ENCODE peak calls at places on chromosomes 13 and 19, in eight cellular contexts. N is SK-N-SH, T is transverse colon, M is sigmoid colon, F is upper lobe of left lung, Q is tibial nerve, D is suprapubic skin, O is A549. I is an unnamed sample.

GRCh38 chr13:29858667-29859066 is 8.2 kb upstream of the UBL3 start:
- DNase-seq in T (no peak), D (no peak), M (no peak), N (no peak), O (no peak), F (no peak), Q (no peak), I (no peak)

GRCh38 chr13:94620286-94620896 is 18.7 kb downstream of the GPR180 start:
- DNase-seq in O (peak; percentile 45), F (no peak), N (peak; percentile 49), D (no peak), T (no peak), M (no peak), Q (no peak), I (no peak)

GRCh38 chr19:3893509-3894179 is 13.2 kb downstream of the ATCAY start:
- DNase-seq in Q (no peak), N (no peak), M (no peak), T (no peak), O (no peak), F (no peak), D (no peak), I (peak; percentile 51)

GRCh38 chr19:45485301-45486077 is 11.4 kb downstream of the RTN2 start:
- DNase-seq in F (peak; percentile 100), M (peak; percentile 99), D (peak; percentile 99), O (peak; percentile 97), N (peak; percentile 88), Q (peak; percentile 99), T (peak; percentile 99), I (peak; percentile 96)

GRCh38 chr19:42552086-42553065 is 24.1 kb upstream of the CEACAM1 start:
- DNase-seq in M (no peak), Q (no peak), N (no peak), F (no peak), O (no peak), D (peak; percentile 65), T (no peak), I (no peak)

GRCh38 chr19:51691122-51692064 is 1.7 kb upstream of the SPACA6 start:
- DNase-seq in T (no peak), Q (no peak), M (no peak), N (peak; percentile 42), D (peak; percentile 58), O (peak; percentile 81), F (no peak), I (no peak)

GRCh38 chr13:50626031-50626643 is 217.4 kb downstream of the DLEU7 start:
- DNase-seq in T (no peak), M (no peak), N (no peak), O (no peak), D (no peak), F (peak; percentile 38), Q (no peak), I (no peak)

GRCh38 chr19:4636151-4636717 is 3.1 kb upstream of the TNFAIP8L1 start:
- DNase-seq in D (no peak), T (peak; percentile 70), F (peak; percentile 69), M (peak; percentile 81), Q (peak; percentile 26), O (peak; percentile 34), N (peak; percentile 92), I (peak; percentile 52)

GRCh38 chr19:35317464-35318043 is 11.4 kb upstream of the CD22 start:
- DNase-seq in T (no peak), O (no peak), Q (peak; percentile 19), M (no peak), D (no peak), N (no peak), F (peak; percentile 54), I (peak; percentile 22)

GRCh38 chr13:105979131-105979530 is 556.3 kb downstream of the EFNB2 start:
- DNase-seq in M (no peak), T (no peak), N (no peak), O (peak; percentile 7), F (no peak), Q (no peak), D (no peak), I (no peak)

GRCh38 chr13:42794572-42795275 is 13.3 kb downstream of the FAM216B start:
- DNase-seq in D (no peak), M (no peak), Q (no peak), N (no peak), T (no peak), O (no peak), F (no peak), I (no peak)

GRCh38 chr13:41900918-41901317 is 60.0 kb downstream of the VWA8 start:
- DNase-seq in N (no peak), M (no peak), F (no peak), O (peak; percentile 16), Q (no peak), T (no peak), D (no peak), I (no peak)

GRCh38 chr19:54104998-54105715 is 2.5 kb downstream of the NDUFA3 start:
- DNase-seq in Q (no peak), M (peak; percentile 43), T (no peak), D (peak; percentile 26), F (no peak), O (no peak), N (no peak), I (no peak)

GRCh38 chr19:51250786-51251452 is at the start of gene SIGLECL1:
- DNase-seq in N (no peak), Q (no peak), O (no peak), F (no peak), T (no peak), D (no peak), M (no peak), I (no peak)

GRCh38 chr13:18212873-18213272 is 968.8 kb downstream of the TUBA3C start:
- DNase-seq in M (no peak), Q (peak; percentile 52), D (peak; percentile 94), F (no peak), O (peak; percentile 7), N (no peak), T (no peak), I (no peak)

GRCh38 chr19:50906217-50906616 is 5.0 kb downstream of the KLK4 start:
- DNase-seq in Q (peak; percentile 21), D (no peak), N (peak; percentile 57), M (no peak), T (peak; percentile 14), O (peak; percentile 39), F (no peak), I (no peak)

DNA sequence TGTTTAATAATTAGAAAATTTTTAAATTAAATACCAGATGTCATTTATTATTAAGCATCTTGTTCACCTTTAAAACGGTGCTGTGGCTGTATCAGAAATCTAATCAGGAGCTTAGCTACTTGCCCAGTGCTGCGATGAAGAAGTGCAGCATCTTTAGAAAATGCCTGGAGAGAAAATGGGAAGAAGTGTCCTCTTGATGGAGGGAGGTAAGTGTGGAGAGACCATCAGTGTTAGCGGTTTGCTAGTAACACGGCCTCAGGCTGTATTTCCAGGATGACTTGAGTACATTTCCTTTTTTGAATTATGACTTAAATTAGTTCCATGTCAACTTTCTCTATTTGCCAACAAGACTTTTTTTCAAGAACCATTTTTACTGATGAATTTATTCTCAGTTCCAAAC is 74.1 kb downstream of the SHISA2 start:
- DNase-seq in O (no peak), Q (no peak), F (no peak), M (no peak), T (no peak), D (no peak), N (no peak), I (no peak)
- TF ChIP-seq EP300 in O (no peak), Q (no peak), F (no peak), M (no peak), T (no peak), D (no peak), N (no peak), I (no peak)

GRCh38 chr13:112601351-112601750 is 13.4 kb upstream of the TUBGCP3 start:
- DNase-seq in D (no peak), O (no peak), Q (no peak), M (no peak), T (no peak), N (no peak), F (no peak), I (no peak)
- TF ChIP-seq EP300 in D (no peak), O (no peak), Q (no peak), M (no peak), T (no peak), N (no peak), F (no peak), I (no peak)

DNA sequence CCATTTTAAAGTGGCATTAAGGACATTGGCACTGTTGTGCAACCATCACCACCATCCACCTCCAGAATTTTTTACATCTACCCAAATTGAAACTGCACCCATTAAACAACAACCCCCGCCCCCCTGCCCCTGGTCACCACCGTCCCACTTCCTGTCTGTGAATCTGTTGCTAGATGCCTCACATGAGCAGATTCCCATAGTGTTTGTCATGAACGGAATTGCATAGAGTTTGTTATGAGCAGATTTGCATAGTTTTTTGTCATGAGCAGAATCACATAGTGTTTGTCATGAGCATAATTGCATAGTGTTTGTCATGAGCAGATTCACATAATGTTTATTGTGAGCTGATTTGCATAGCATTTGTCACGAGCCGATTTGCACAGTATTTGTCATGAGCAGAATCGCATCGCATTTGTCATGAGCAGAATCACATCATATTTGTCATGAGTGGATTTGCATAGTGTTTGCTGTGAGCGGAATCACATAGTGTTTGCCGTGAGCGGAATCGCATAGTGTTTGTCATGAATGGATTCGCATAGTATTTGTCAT is 54.0 kb upstream of the GTF3A start:
- DNase-seq in D (no peak), M (no peak), N (no peak), T (no peak), O (no peak), Q (no peak), F (no peak), I (no peak)
- TF ChIP-seq EP300 in D (no peak), M (no peak), N (no peak), T (no peak), O (no peak), Q (no peak), F (no peak), I (no peak)

GRCh38 chr13:26557051-26557392 is 461 bp upstream of the WASF3 start:
- DNase-seq in T (no peak), M (no peak), O (no peak), N (no peak), D (no peak), Q (no peak), F (no peak), I (no peak)
- TF ChIP-seq EP300 in T (no peak), M (no peak), O (no peak), N (no peak), D (no peak), Q (no peak), F (no peak), I (no peak)

DNA sequence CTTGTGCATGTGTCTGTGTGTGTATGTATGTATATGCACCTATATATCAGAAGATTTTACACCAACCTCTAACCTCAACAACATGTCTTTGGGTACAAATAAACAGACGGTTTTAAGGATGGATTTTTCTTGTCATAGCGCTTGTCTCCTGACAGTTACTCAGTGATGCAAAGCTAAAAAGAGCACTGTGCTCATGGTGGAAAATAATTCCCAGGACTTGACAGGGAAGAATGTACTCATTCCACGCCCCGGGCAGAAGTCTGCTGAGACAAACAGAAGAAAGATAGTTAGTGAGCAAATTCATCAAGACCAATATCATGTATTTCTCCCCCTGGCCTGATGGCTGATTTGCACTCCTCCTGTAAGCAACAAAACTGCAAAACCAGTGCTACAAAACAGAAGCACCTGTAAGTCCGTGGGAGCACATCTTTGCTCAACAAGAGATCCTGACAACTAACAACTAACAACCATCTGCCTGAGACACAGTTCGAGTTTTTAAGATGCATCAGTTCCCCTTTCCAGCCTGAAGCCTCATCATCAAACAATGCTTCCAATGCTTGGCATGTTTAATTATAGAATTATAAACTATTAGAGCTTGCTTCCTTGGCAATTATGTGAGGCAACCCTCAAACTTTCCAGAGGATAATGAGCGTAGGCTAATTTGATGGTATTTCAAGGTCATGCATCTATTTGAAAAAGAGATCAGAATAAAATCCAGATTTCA is 812.7 kb upstream of the MIR17HG start:
- DNase-seq in O (no peak), F (no peak), N (no peak), D (no peak), M (no peak), T (no peak), Q (no peak), I (no peak)
- TF ChIP-seq EP300 in O (no peak), F (no peak), N (no peak), D (no peak), M (no peak), T (no peak), Q (no peak), I (no peak)